ENCODE peak calls at places on chromosomes 7 and 10, in nine cellular contexts. X is thyroid gland, I is uterus, C is A549, F is breast epithelium, N is ovary, T is K562, H is HepG2, V is esophagus muscularis mucosa. B is an unnamed sample.

GRCh38 chr10:79056361-79056735 is 12.4 kb upstream of the ZMIZ1 start:
- DNase-seq in X (no peak), I (peak; percentile 7), C (no peak), F (peak; percentile 2), N (peak; percentile 9), T (no peak), H (no peak), V (no peak), B (no peak)

GRCh38 chr10:49183596-49184542 is 4.3 kb downstream of the TMEM273 start:
- DNase-seq in X (no peak), I (no peak), C (no peak), F (no peak), N (no peak), T (peak; percentile 92), H (no peak), V (no peak), B (no peak)

GRCh38 chr10:116097239-116097751 is 175.7 kb downstream of the GFRA1 start:
- DNase-seq in X (no peak), I (no peak), C (no peak), F (no peak), N (no peak), T (no peak), H (no peak), V (no peak), B (no peak)

GRCh38 chr10:49654036-49654693 is 25.3 kb upstream of the C10orf53 start:
- DNase-seq in X (no peak), I (no peak), C (no peak), F (no peak), N (no peak), T (no peak), H (no peak), V (peak; percentile 81), B (no peak)

GRCh38 chr10:110355181-110355831 is 50.6 kb upstream of the SMNDC1 start:
- DNase-seq in X (no peak), I (no peak), C (no peak), F (no peak), N (no peak), T (no peak), H (no peak), V (no peak), B (no peak)

GRCh38 chr7:65925040-65925439 is 52.2 kb downstream of the VKORC1L1 start:
- DNase-seq in X (no peak), I (no peak), C (no peak), F (no peak), N (no peak), T (peak; percentile 16), H (peak; percentile 43), V (no peak), B (no peak)

GRCh38 chr10:75469018-75469616 is 37.7 kb downstream of the LRMDA start:
- DNase-seq in X (no peak), I (peak; percentile 74), C (peak; percentile 78), F (no peak), N (peak; percentile 79), T (no peak), H (peak; percentile 6), V (no peak), B (no peak)

GRCh38 chr7:54072710-54073109 is 469.5 kb upstream of the VSTM2A start:
- DNase-seq in X (no peak), I (no peak), C (no peak), F (no peak), N (no peak), T (no peak), H (no peak), V (no peak), B (no peak)

GRCh38 chr10:51748959-51749358 is 49.6 kb upstream of the CSTF2T start:
- DNase-seq in X (no peak), I (no peak), C (no peak), F (no peak), N (no peak), T (no peak), H (no peak), V (no peak), B (no peak)

DNA sequence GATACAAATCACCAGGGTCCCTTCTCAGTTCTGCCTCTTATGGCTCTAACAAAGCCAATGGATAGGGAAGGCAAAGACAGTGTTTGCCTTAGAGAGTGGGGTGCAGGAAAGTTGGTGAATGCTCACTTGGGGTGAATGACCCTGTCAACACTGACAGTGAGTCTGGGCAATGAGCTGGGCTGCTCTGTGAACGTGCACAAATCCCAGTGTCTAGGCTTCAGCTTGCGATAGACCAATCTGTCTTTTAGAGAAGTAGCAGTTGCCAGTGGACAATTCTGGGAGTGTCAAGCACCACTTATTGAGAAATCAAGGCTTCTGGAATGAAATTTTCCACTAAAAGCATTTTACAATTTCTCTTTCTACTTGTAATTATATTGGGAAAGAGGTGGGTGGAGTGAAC is 141.4 kb downstream of the HERPUD2 start:
- DNase-seq in X (no peak), I (no peak), C (no peak), F (no peak), N (no peak), T (no peak), H (no peak), V (no peak), B (no peak)
- H3K4me3 ChIP-seq in X (no peak overlapping the region), I (no peak overlapping the region), C (no peak overlapping the region), F (no peak overlapping the region), N (no peak overlapping the region), T (no peak overlapping the region), H (no peak overlapping the region), V (no peak overlapping the region), B (no peak overlapping the region)

DNA sequence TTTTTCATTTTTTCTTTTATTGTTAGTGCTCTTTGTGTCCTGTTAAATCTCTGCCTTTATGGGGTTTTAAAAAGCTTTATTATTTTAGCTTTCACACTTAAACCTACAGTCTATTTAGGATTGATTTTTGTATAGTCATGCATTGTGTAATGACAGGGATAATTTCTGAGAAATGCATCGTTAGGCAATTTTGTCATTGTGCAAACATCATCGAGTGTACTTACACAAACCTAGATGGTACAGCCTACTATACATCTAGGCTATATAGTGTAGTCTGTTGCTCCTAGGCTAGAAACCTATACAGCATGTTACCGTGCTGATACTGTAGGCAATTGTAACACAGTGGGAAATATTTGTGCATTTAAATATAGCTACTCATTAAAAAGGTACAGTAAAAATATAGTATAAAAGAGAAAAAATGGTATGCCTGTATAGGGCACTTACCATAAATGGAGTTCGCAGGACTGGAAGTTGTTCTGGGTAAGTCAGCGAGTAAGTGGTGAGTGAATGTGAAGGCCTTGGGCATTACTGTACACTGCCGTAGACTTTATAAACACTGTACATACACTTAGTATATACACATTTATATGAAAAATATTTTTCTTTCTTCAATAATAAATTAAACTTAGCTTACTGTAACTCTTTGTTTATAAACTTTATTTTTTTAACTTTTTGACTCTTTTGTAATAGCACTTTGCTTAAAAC is 16.0 kb downstream of the UBE2D1 start:
- DNase-seq in X (no peak), I (no peak), C (no peak), F (no peak), N (no peak), T (no peak), H (peak; percentile 58), V (no peak), B (no peak)
- H3K4me1 ChIP-seq in X (no peaks in the 10 kb centered on the region), I (no peaks in the 10 kb centered on the region), C (peaks cover 30% of the 10 kb centered on the region), F (no peaks in the 10 kb centered on the region), N (no peaks in the 10 kb centered on the region), T (peaks cover 5% of the 10 kb centered on the region), H (peaks cover 35% of the 10 kb centered on the region), V (peaks cover 19% of the 10 kb centered on the region), B (no peaks in the 10 kb centered on the region)

GRCh38 chr10:73581912-73582311 is 9.2 kb downstream of the USP54 start:
- DNase-seq in X (no peak), I (no peak), C (no peak), F (no peak), N (no peak), T (no peak), H (no peak), V (no peak), B (no peak)

GRCh38 chr10:73577788-73578187 is 13.4 kb downstream of the USP54 start:
- DNase-seq in X (peak; percentile 95), I (peak; percentile 67), C (peak; percentile 8), F (peak; percentile 75), N (peak; percentile 73), T (no peak), H (no peak), V (peak; percentile 93), B (no peak)

GRCh38 chr10:73576890-73577591 is 14.1 kb downstream of the USP54 start:
- DNase-seq in X (no peak), I (no peak), C (no peak), F (no peak), N (no peak), T (no peak), H (no peak), V (no peak), B (no peak)

GRCh38 chr10:73576178-73576889 is 14.8 kb downstream of the USP54 start:
- DNase-seq in X (peak; percentile 51), I (peak; percentile 32), C (peak; percentile 19), F (no peak), N (peak; percentile 74), T (no peak), H (peak; percentile 43), V (no peak), B (no peak)
- TF ChIP-seq POLR2A in X (peak; percentile 84), I (peak; percentile 73), C (no peak), F (peak; percentile 39), N (peak; percentile 64), T (no peak), H (no peak), V (peak; percentile 61), B (peak; percentile 25)

GRCh38 chr10:114551310-114551972 is 106.6 kb downstream of the ABLIM1 start:
- DNase-seq in X (peak; percentile 89), I (peak; percentile 34), C (no peak), F (no peak), N (peak; percentile 63), T (no peak), H (no peak), V (no peak), B (no peak)
- H3K4me3 ChIP-seq in X (no peak overlapping the region), I (no peak overlapping the region), C (no peak overlapping the region), F (peak overlapping the region; percentile 51), N (no peak overlapping the region), T (no peak overlapping the region), H (no peak overlapping the region), V (peak overlapping the region; percentile 52), B (peak overlapping the region; percentile 24)